ENCODE peak calls at places on chromosomes 6 and 20, in six cellular contexts. K is foreskin keratinocyte; R is GM10248; F is stimulated activated CD4-positive, alpha-beta T cell treated with anti-CD3 and anti-CD28 coated beads, Interleukin-4, amount 100 ng/mL, for 1 hour; E is fibroblast of pulmonary artery; B is NCI-H526 treated with DMSO at 0.1 percent for 48 hours. L is an unnamed sample.

GRCh38 chr20:11376998-11377397 is 540.7 kb upstream of the BTBD3 start:
- DNase-seq in K (peak), R (no peak), F (no peak), E (peak), B (no peak), L (no peak)

GRCh38 chr6:2185056-2185455 is 60.3 kb downstream of the GMDS start:
- DNase-seq in K (no peak), R (no peak), F (no peak), E (peak), B (no peak), L (no peak)

GRCh38 chr20:47818996-47819609 is 33.8 kb upstream of the SULF2 start:
- DNase-seq in K (no peak), R (no peak), F (no peak), E (no peak), B (no peak), L (no peak)

GRCh38 chr6:87971605-87972262 is 75.9 kb upstream of the SPACA1 start:
- DNase-seq in K (peak), R (no peak), F (no peak), E (no peak), B (no peak), L (no peak)

GRCh38 chr20:25540273-25540672 is 45.1 kb downstream of the NINL start:
- DNase-seq in K (no peak), R (peak), F (no peak), E (peak), B (peak), L (no peak)

GRCh38 chr20:33423141-33423834 is 20.3 kb downstream of the SNTA1 start:
- DNase-seq in K (no peak), R (no peak), F (no peak), E (peak), B (no peak), L (no peak)

GRCh38 chr6:84449220-84449619 is 221.8 kb upstream of the CEP162 start:
- DNase-seq in K (no peak), R (no peak), F (no peak), E (peak), B (no peak), L (no peak)

GRCh38 chr20:16472045-16472872 is 101.0 kb downstream of the KIF16B start:
- DNase-seq in K (no peak), R (no peak), F (no peak), E (peak), B (no peak), L (no peak)

GRCh38 chr20:24149881-24150307 is 161.3 kb upstream of the GGTLC1 start:
- DNase-seq in K (no peak), R (no peak), F (no peak), E (no peak), B (no peak), L (no peak)

GRCh38 chr6:100100776-100101175 is 106.8 kb upstream of the MCHR2 start:
- DNase-seq in K (no peak), R (no peak), F (no peak), E (no peak), B (no peak), L (no peak)

GRCh38 chr6:351011-351866 is 40.3 kb upstream of the IRF4 start:
- DNase-seq in K (no peak), R (no peak), F (no peak), E (no peak), B (no peak), L (no peak)

GRCh38 chr6:132147530-132148011 is 196.4 kb upstream of the CCN2 start:
- DNase-seq in K (no peak), R (no peak), F (no peak), E (no peak), B (no peak), L (no peak)

GRCh38 chr6:28597217-28597835 is 71.6 kb downstream of the GPX5 start:
- DNase-seq in K (peak), R (no peak), F (peak), E (peak), B (peak), L (peak)

GRCh38 chr20:46228671-46229070 is 79.6 kb downstream of the CDH22 start:
- DNase-seq in K (no peak), R (no peak), F (no peak), E (no peak), B (peak), L (no peak)

GRCh38 chr6:40928302-40928701 is 110.7 kb downstream of the UNC5CL start:
- DNase-seq in K (no peak), R (no peak), F (no peak), E (no peak), B (no peak), L (no peak)

GRCh38 chr20:58433759-58434158 is 44.7 kb downstream of the VAPB start:
- DNase-seq in K (no peak), R (no peak), F (no peak), E (peak), B (no peak), L (no peak)

GRCh38 chr20:47274449-47275108 is 81.9 kb downstream of the ZMYND8 start:
- DNase-seq in K (peak), R (peak), F (peak), E (peak), B (no peak), L (no peak)

GRCh38 chr6:152309648-152310047 is 327.5 kb downstream of the SYNE1 start:
- DNase-seq in K (no peak), R (no peak), F (peak), E (no peak), B (no peak), L (no peak)

GRCh38 chr6:130788954-130789353 is 38.3 kb upstream of the SMLR1 start:
- DNase-seq in K (no peak), R (no peak), F (no peak), E (no peak), B (no peak), L (no peak)

GRCh38 chr20:33071198-33071597 is 8.2 kb upstream of the BPIFB4 start:
- DNase-seq in K (no peak), R (no peak), F (no peak), E (no peak), B (no peak), L (no peak)

GRCh38 chr6:43274916-43275597 is 23.0 kb upstream of the SLC22A7 start:
- DNase-seq in K (no peak), R (peak), F (peak), E (no peak), B (no peak), L (no peak)

GRCh38 chr6:45305546-45305945 is 22.6 kb upstream of the RUNX2 start:
- DNase-seq in K (peak), R (no peak), F (no peak), E (no peak), B (no peak), L (no peak)

GRCh38 chr20:53865905-53866786 is 204.2 kb downstream of the BCAS1 start:
- DNase-seq in K (peak), R (no peak), F (no peak), E (peak), B (peak), L (no peak)

GRCh38 chr6:141552463-141552862 is 580.3 kb upstream of the GJE1 start:
- DNase-seq in K (peak), R (peak), F (no peak), E (peak), B (peak), L (no peak)

GRCh38 chr6:89675949-89676753 is 37.6 kb upstream of the LYRM2 start:
- DNase-seq in K (no peak), R (no peak), F (no peak), E (peak), B (no peak), L (no peak)

GRCh38 chr6:162940426-162940825 is 212.7 kb downstream of the PACRG start:
- DNase-seq in K (no peak), R (no peak), F (no peak), E (peak), B (no peak), L (no peak)

GRCh38 chr6:4021133-4021861 is 57.6 kb downstream of the FAM217A start:
- DNase-seq in K (peak), R (peak), F (peak), E (peak), B (peak), L (peak)

GRCh38 chr6:126181173-126181741 is 158.7 kb upstream of the CENPW start:
- DNase-seq in K (no peak), R (no peak), F (no peak), E (no peak), B (no peak), L (no peak)

GRCh38 chr20:37994512-37994911 is 38.7 kb downstream of the TTI1 start:
- DNase-seq in K (peak), R (no peak), F (no peak), E (peak), B (no peak), L (no peak)